ENCODE peak calls at places on chromosomes 6 and 20, in six cellular contexts. One of them, this sample, is unnamed.
A peak's percentile ranks its signal among the peaks of the same experiment; 100 is the strongest.

GRCh38 chr6:154039231-154039842 is at the start of gene OPRM1:
- DNase-seq in mucosa of descending colon: peak; percentile 9
- DNase-seq in GM12864: no peak
- DNase-seq in body of pancreas: peak; percentile 41
- DNase-seq in psoas muscle: peak; percentile 14
- DNase-seq in cardiac fibroblast: peak; percentile 31
- DNase-seq in this sample: no peak

GRCh38 chr20:20755227-20755626 is 42.8 kb upstream of the RALGAPA2 start:
- DNase-seq in body of pancreas: no peak
- DNase-seq in cardiac fibroblast: no peak
- DNase-seq in mucosa of descending colon: no peak
- DNase-seq in GM12864: no peak
- DNase-seq in psoas muscle: no peak
- DNase-seq in this sample: no peak

GRCh38 chr6:34381086-34381485 is 11.4 kb downstream of the NUDT3 start:
- DNase-seq in mucosa of descending colon: no peak
- DNase-seq in body of pancreas: no peak
- DNase-seq in psoas muscle: no peak
- DNase-seq in cardiac fibroblast: peak; percentile 43
- DNase-seq in GM12864: no peak
- DNase-seq in this sample: no peak

GRCh38 chr6:97059473-97059872 is 134.9 kb downstream of the KLHL32 start:
- DNase-seq in mucosa of descending colon: no peak
- DNase-seq in GM12864: peak; percentile 26
- DNase-seq in psoas muscle: no peak
- DNase-seq in cardiac fibroblast: peak; percentile 60
- DNase-seq in body of pancreas: no peak
- DNase-seq in this sample: no peak

GRCh38 chr6:134303903-134304302 is 14.0 kb downstream of the SGK1 start:
- DNase-seq in mucosa of descending colon: no peak
- DNase-seq in body of pancreas: no peak
- DNase-seq in cardiac fibroblast: peak; percentile 43
- DNase-seq in psoas muscle: no peak
- DNase-seq in GM12864: no peak
- DNase-seq in this sample: no peak

GRCh38 chr20:31839782-31840487 is 5.5 kb downstream of the FOXS1 start:
- DNase-seq in GM12864: no peak
- DNase-seq in mucosa of descending colon: no peak
- DNase-seq in psoas muscle: no peak
- DNase-seq in body of pancreas: no peak
- DNase-seq in cardiac fibroblast: no peak
- DNase-seq in this sample: no peak

GRCh38 chr20:36544134-36545018 is 3.1 kb downstream of the MYL9 start:
- DNase-seq in body of pancreas: peak; percentile 30
- DNase-seq in psoas muscle: no peak
- DNase-seq in cardiac fibroblast: peak; percentile 79
- DNase-seq in GM12864: no peak
- DNase-seq in mucosa of descending colon: no peak
- DNase-seq in this sample: no peak

GRCh38 chr6:4856779-4857178 is 80.6 kb downstream of the CDYL start:
- DNase-seq in GM12864: no peak
- DNase-seq in body of pancreas: no peak
- DNase-seq in cardiac fibroblast: no peak
- DNase-seq in psoas muscle: no peak
- DNase-seq in mucosa of descending colon: no peak
- DNase-seq in this sample: no peak

GRCh38 chr6:16803294-16804006 is 42.2 kb upstream of the ATXN1 start:
- DNase-seq in GM12864: no peak
- DNase-seq in psoas muscle: peak; percentile 17
- DNase-seq in cardiac fibroblast: peak; percentile 74
- DNase-seq in mucosa of descending colon: peak; percentile 12
- DNase-seq in body of pancreas: peak; percentile 21
- DNase-seq in this sample: no peak

GRCh38 chr20:57880155-57880648 is 170.4 kb upstream of the PMEPA1 start:
- DNase-seq in GM12864: no peak
- DNase-seq in body of pancreas: no peak
- DNase-seq in mucosa of descending colon: peak; percentile 19
- DNase-seq in cardiac fibroblast: no peak
- DNase-seq in psoas muscle: no peak
- DNase-seq in this sample: no peak

GRCh38 chr6:140264451-140264850 is 890.0 kb upstream of the CITED2 start:
- DNase-seq in body of pancreas: no peak
- DNase-seq in cardiac fibroblast: no peak
- DNase-seq in mucosa of descending colon: no peak
- DNase-seq in psoas muscle: no peak
- DNase-seq in GM12864: no peak
- DNase-seq in this sample: no peak

GRCh38 chr6:33967966-33968724 is 164.3 kb upstream of the MLN start:
- DNase-seq in cardiac fibroblast: no peak
- DNase-seq in body of pancreas: no peak
- DNase-seq in GM12864: no peak
- DNase-seq in mucosa of descending colon: peak; percentile 49
- DNase-seq in psoas muscle: no peak
- DNase-seq in this sample: no peak

GRCh38 chr6:138977646-138978167 is 10.3 kb downstream of the REPS1 start:
- DNase-seq in GM12864: no peak
- DNase-seq in mucosa of descending colon: no peak
- DNase-seq in psoas muscle: no peak
- DNase-seq in cardiac fibroblast: no peak
- DNase-seq in body of pancreas: no peak
- DNase-seq in this sample: no peak

GRCh38 chr6:13217206-13217905 is 111.0 kb downstream of the TBC1D7 start:
- DNase-seq in GM12864: no peak
- DNase-seq in psoas muscle: no peak
- DNase-seq in mucosa of descending colon: no peak
- DNase-seq in cardiac fibroblast: peak; percentile 57
- DNase-seq in body of pancreas: no peak
- DNase-seq in this sample: no peak

GRCh38 chr6:15510536-15511247 is 152.1 kb downstream of the DTNBP1 start:
- DNase-seq in cardiac fibroblast: no peak
- DNase-seq in body of pancreas: no peak
- DNase-seq in mucosa of descending colon: no peak
- DNase-seq in psoas muscle: peak; percentile 60
- DNase-seq in GM12864: no peak
- DNase-seq in this sample: no peak

GRCh38 chr6:131059486-131059885 is 3.6 kb downstream of the EPB41L2 start:
- DNase-seq in GM12864: no peak
- DNase-seq in mucosa of descending colon: no peak
- DNase-seq in psoas muscle: no peak
- DNase-seq in body of pancreas: no peak
- DNase-seq in cardiac fibroblast: peak; percentile 56
- DNase-seq in this sample: no peak

GRCh38 chr6:139250296-139251274 is 41.2 kb downstream of the TXLNB start:
- DNase-seq in body of pancreas: peak; percentile 57
- DNase-seq in cardiac fibroblast: peak; percentile 52
- DNase-seq in GM12864: no peak
- DNase-seq in mucosa of descending colon: peak; percentile 60
- DNase-seq in psoas muscle: peak; percentile 57
- DNase-seq in this sample: no peak

GRCh38 chr6:13013681-13014550 is 297.3 kb downstream of the PHACTR1 start:
- DNase-seq in psoas muscle: no peak
- DNase-seq in mucosa of descending colon: no peak
- DNase-seq in GM12864: no peak
- DNase-seq in cardiac fibroblast: peak; percentile 9
- DNase-seq in body of pancreas: no peak
- DNase-seq in this sample: no peak

GRCh38 chr6:169800668-169801395 is 49.4 kb downstream of the ERMARD start:
- DNase-seq in body of pancreas: peak; percentile 72
- DNase-seq in GM12864: no peak
- DNase-seq in cardiac fibroblast: peak; percentile 43
- DNase-seq in psoas muscle: peak; percentile 36
- DNase-seq in mucosa of descending colon: no peak
- DNase-seq in this sample: no peak

GRCh38 chr20:49411221-49411925 is 71.1 kb downstream of the KCNB1 start:
- DNase-seq in body of pancreas: no peak
- DNase-seq in psoas muscle: no peak
- DNase-seq in GM12864: no peak
- DNase-seq in cardiac fibroblast: no peak
- DNase-seq in mucosa of descending colon: no peak
- DNase-seq in this sample: no peak

GRCh38 chr20:49409302-49409969 is 73.0 kb downstream of the KCNB1 start:
- DNase-seq in cardiac fibroblast: no peak
- DNase-seq in psoas muscle: no peak
- DNase-seq in mucosa of descending colon: no peak
- DNase-seq in GM12864: no peak
- DNase-seq in body of pancreas: no peak
- DNase-seq in this sample: no peak

GRCh38 chr20:49405696-49406095 is 76.8 kb downstream of the KCNB1 start:
- DNase-seq in psoas muscle: no peak
- DNase-seq in mucosa of descending colon: no peak
- DNase-seq in GM12864: no peak
- DNase-seq in body of pancreas: no peak
- DNase-seq in cardiac fibroblast: no peak
- DNase-seq in this sample: no peak

GRCh38 chr20:49406666-49407065 is 75.8 kb downstream of the KCNB1 start:
- DNase-seq in mucosa of descending colon: no peak
- DNase-seq in body of pancreas: no peak
- DNase-seq in GM12864: no peak
- DNase-seq in cardiac fibroblast: no peak
- DNase-seq in psoas muscle: no peak
- DNase-seq in this sample: no peak

GRCh38 chr20:49408705-49409104 is 73.8 kb downstream of the KCNB1 start:
- DNase-seq in mucosa of descending colon: no peak
- DNase-seq in GM12864: no peak
- DNase-seq in psoas muscle: no peak
- DNase-seq in cardiac fibroblast: no peak
- DNase-seq in body of pancreas: no peak
- DNase-seq in this sample: no peak
- H3K4me3 ChIP-seq in mucosa of descending colon: no peak overlapping the region
- H3K4me3 ChIP-seq in GM12864: no peak overlapping the region
- H3K4me3 ChIP-seq in psoas muscle: no peak overlapping the region
- H3K4me3 ChIP-seq in cardiac fibroblast: no peak overlapping the region
- H3K4me3 ChIP-seq in body of pancreas: no peak overlapping the region
- H3K4me3 ChIP-seq in this sample: no peak overlapping the region

DNA sequence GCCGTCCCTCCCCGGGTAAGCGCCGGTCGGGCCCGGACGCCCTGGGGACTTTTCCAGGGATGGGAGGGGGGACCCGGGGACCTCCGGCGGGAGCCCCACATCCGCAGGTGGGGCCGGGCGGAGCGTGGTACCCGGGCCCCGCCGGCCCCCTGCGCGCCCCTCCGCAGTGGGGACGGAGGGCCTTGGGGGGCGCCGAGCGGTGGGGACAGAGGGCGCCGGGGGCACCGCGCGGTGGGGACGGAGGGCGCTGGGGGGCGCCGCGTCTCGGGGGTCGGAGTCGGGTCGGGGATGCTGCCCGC is 267 bp downstream of the PLEKHG1 start:
- DNase-seq in GM12864: no peak
- DNase-seq in mucosa of descending colon: no peak
- DNase-seq in psoas muscle: no peak
- DNase-seq in body of pancreas: no peak
- DNase-seq in cardiac fibroblast: no peak
- DNase-seq in this sample: no peak
- H3K4me3 ChIP-seq in GM12864: peak overlapping the region; percentile 66
- H3K4me3 ChIP-seq in mucosa of descending colon: peak overlapping the region; percentile 80
- H3K4me3 ChIP-seq in psoas muscle: peak overlapping the region; percentile 71
- H3K4me3 ChIP-seq in body of pancreas: no peak overlapping the region
- H3K4me3 ChIP-seq in cardiac fibroblast: peak overlapping the region; percentile 58
- H3K4me3 ChIP-seq in this sample: peak overlapping the region; percentile 44

DNA sequence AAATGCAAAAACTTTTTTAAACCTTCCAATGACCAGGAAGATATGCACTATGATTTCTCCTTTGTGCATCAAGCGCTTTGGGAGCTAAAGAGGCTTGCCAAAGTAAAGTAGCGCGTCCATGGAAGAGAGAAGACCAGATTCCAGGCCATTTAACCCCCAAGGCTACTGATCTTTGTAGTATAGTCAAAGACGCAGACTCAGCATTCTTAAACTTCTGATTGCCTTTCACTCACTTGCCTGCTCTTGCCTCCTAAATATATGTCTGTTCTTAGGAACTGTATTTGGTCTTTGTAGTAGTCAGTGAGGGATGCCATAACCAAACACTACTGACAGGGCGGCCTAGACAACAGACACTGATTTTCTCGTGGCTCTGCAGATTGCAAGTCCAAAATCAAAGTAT is 426.4 kb downstream of the PRKN start:
- DNase-seq in psoas muscle: no peak
- DNase-seq in body of pancreas: no peak
- DNase-seq in GM12864: no peak
- DNase-seq in cardiac fibroblast: no peak
- DNase-seq in mucosa of descending colon: no peak
- DNase-seq in this sample: no peak
- H3K4me3 ChIP-seq in psoas muscle: no peak overlapping the region
- H3K4me3 ChIP-seq in body of pancreas: no peak overlapping the region
- H3K4me3 ChIP-seq in GM12864: no peak overlapping the region
- H3K4me3 ChIP-seq in cardiac fibroblast: no peak overlapping the region
- H3K4me3 ChIP-seq in mucosa of descending colon: no peak overlapping the region
- H3K4me3 ChIP-seq in this sample: no peak overlapping the region

GRCh38 chr6:37242042-37242428 is 15.5 kb upstream of the TBC1D22B start:
- DNase-seq in GM12864: no peak
- DNase-seq in body of pancreas: no peak
- DNase-seq in psoas muscle: no peak
- DNase-seq in mucosa of descending colon: no peak
- DNase-seq in cardiac fibroblast: no peak
- DNase-seq in this sample: no peak

GRCh38 chr6:37242429-37243052 is 15.0 kb upstream of the TBC1D22B start:
- DNase-seq in mucosa of descending colon: peak; percentile 31
- DNase-seq in cardiac fibroblast: peak; percentile 98
- DNase-seq in body of pancreas: peak; percentile 53
- DNase-seq in GM12864: no peak
- DNase-seq in psoas muscle: peak; percentile 32
- DNase-seq in this sample: peak; percentile 60

GRCh38 chr6:37243816-37244370 is 13.7 kb upstream of the TBC1D22B start:
- DNase-seq in GM12864: no peak
- DNase-seq in cardiac fibroblast: no peak
- DNase-seq in psoas muscle: no peak
- DNase-seq in mucosa of descending colon: no peak
- DNase-seq in body of pancreas: no peak
- DNase-seq in this sample: no peak

GRCh38 chr6:37243131-37243815 is 14.3 kb upstream of the TBC1D22B start:
- DNase-seq in psoas muscle: no peak
- DNase-seq in body of pancreas: no peak
- DNase-seq in mucosa of descending colon: no peak
- DNase-seq in GM12864: no peak
- DNase-seq in cardiac fibroblast: no peak
- DNase-seq in this sample: no peak

DNA sequence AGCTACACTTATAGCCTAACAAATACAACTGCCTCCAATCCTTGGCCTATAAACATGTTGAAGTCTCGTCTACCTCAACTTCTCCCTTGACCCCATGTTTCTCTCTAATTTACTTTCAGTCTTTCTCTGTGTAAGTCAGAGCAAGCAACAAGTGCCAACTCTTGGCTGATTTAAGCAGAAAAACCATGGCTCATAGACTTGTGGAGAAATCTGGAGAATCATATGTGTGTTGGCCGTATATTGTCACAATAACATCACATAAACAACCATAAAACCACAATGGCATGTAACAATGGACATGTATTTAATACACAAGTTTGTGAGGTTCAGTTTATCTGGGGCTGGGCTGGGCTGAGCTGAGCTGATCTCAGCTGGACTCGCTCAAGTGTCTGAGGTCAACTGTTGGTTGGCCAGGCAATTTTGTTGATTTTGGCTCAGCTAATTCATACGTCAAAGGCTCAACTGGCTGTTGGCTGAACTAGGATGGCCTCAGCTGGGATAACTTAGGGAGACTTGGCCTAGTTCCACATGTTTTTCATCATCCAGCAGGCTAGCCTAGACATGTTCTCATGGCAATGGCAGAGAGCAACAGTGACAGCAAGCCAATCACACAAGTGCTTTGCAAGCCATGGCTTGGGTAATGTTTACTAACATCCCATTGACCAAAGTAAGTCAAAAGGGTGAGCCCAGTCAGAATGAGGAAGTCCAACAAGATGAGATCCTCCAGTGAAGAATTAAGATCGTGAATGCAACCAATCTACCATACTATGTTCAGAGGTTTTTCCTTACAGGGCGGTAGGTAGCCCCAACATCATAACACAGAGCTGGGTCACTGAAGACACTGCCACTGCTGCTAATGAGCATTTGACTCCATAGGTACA is 12.9 kb upstream of the TBC1D22B start:
- DNase-seq in mucosa of descending colon: peak; percentile 66
- DNase-seq in body of pancreas: peak; percentile 98
- DNase-seq in GM12864: no peak
- DNase-seq in cardiac fibroblast: peak; percentile 100
- DNase-seq in psoas muscle: peak; percentile 62
- DNase-seq in this sample: peak; percentile 69
- H3K4me3 ChIP-seq in mucosa of descending colon: no peak overlapping the region
- H3K4me3 ChIP-seq in body of pancreas: no peak overlapping the region
- H3K4me3 ChIP-seq in GM12864: no peak overlapping the region
- H3K4me3 ChIP-seq in cardiac fibroblast: no peak overlapping the region
- H3K4me3 ChIP-seq in psoas muscle: peak overlapping the region; percentile 7
- H3K4me3 ChIP-seq in this sample: no peak overlapping the region